ENCODE peak calls at places on chromosomes 11 and 22, in four cellular contexts. One of them, this sample, is unnamed.

GRCh38 chr11:47177846-47178245 is 1.2 kb upstream of the ARFGAP2 start:
- DNase-seq in non-pigmented ciliary epithelial cell: no peak
- DNase-seq in cerebellar nuclear complex: no peak
- DNase-seq in NCI-H1092: no peak
- DNase-seq in this sample: no peak

GRCh38 chr22:45548991-45549736 is 46.5 kb downstream of the FBLN1 start:
- DNase-seq in non-pigmented ciliary epithelial cell: peak
- DNase-seq in NCI-H1092: no peak
- DNase-seq in cerebellar nuclear complex: no peak
- DNase-seq in this sample: no peak

GRCh38 chr11:34490304-34490703 is 23.3 kb downstream of the ELF5 start:
- DNase-seq in non-pigmented ciliary epithelial cell: no peak
- DNase-seq in NCI-H1092: no peak
- DNase-seq in cerebellar nuclear complex: no peak
- DNase-seq in this sample: no peak

GRCh38 chr11:134995746-134996145 is 583.7 kb upstream of the B3GAT1 start:
- DNase-seq in NCI-H1092: no peak
- DNase-seq in cerebellar nuclear complex: no peak
- DNase-seq in non-pigmented ciliary epithelial cell: no peak
- DNase-seq in this sample: no peak

GRCh38 chr22:17746916-17747315 is 27.4 kb downstream of the BID start:
- DNase-seq in non-pigmented ciliary epithelial cell: no peak
- DNase-seq in cerebellar nuclear complex: no peak
- DNase-seq in NCI-H1092: no peak
- DNase-seq in this sample: no peak

GRCh38 chr22:35330258-35330861 is 30.7 kb downstream of the TOM1 start:
- DNase-seq in NCI-H1092: no peak
- DNase-seq in cerebellar nuclear complex: no peak
- DNase-seq in non-pigmented ciliary epithelial cell: no peak
- DNase-seq in this sample: no peak

GRCh38 chr22:30408388-30409101 is 11.7 kb downstream of the SEC14L2 start:
- DNase-seq in cerebellar nuclear complex: no peak
- DNase-seq in NCI-H1092: no peak
- DNase-seq in non-pigmented ciliary epithelial cell: no peak
- DNase-seq in this sample: no peak

GRCh38 chr22:43262990-43263644 is 76.2 kb upstream of the TTLL12 start:
- DNase-seq in NCI-H1092: no peak
- DNase-seq in non-pigmented ciliary epithelial cell: no peak
- DNase-seq in cerebellar nuclear complex: no peak
- DNase-seq in this sample: no peak

GRCh38 chr22:28674121-28674563 is 5.5 kb downstream of the TTC28 start:
- DNase-seq in NCI-H1092: no peak
- DNase-seq in non-pigmented ciliary epithelial cell: peak
- DNase-seq in cerebellar nuclear complex: no peak
- DNase-seq in this sample: no peak

GRCh38 chr11:112961751-112962747 is 829 bp downstream of the NCAM1 start:
- DNase-seq in cerebellar nuclear complex: no peak
- DNase-seq in non-pigmented ciliary epithelial cell: no peak
- DNase-seq in NCI-H1092: peak
- DNase-seq in this sample: no peak

GRCh38 chr22:43014062-43014875 is 680 bp downstream of the PACSIN2 start:
- DNase-seq in non-pigmented ciliary epithelial cell: no peak
- DNase-seq in NCI-H1092: no peak
- DNase-seq in cerebellar nuclear complex: no peak
- DNase-seq in this sample: no peak

GRCh38 chr11:112526699-112527410 is 266.2 kb upstream of the PLET1 start:
- DNase-seq in non-pigmented ciliary epithelial cell: no peak
- DNase-seq in cerebellar nuclear complex: no peak
- DNase-seq in NCI-H1092: no peak
- DNase-seq in this sample: no peak

GRCh38 chr11:62832346-62833234 is at the start of gene TEX54:
- DNase-seq in non-pigmented ciliary epithelial cell: no peak
- DNase-seq in NCI-H1092: no peak
- DNase-seq in cerebellar nuclear complex: no peak
- DNase-seq in this sample: no peak

GRCh38 chr11:123306531-123306930 is 111.5 kb upstream of the CLMP start:
- DNase-seq in cerebellar nuclear complex: no peak
- DNase-seq in NCI-H1092: no peak
- DNase-seq in non-pigmented ciliary epithelial cell: no peak
- DNase-seq in this sample: no peak

GRCh38 chr11:76408171-76408965 is 27.2 kb downstream of the GVQW3 start:
- DNase-seq in non-pigmented ciliary epithelial cell: no peak
- DNase-seq in cerebellar nuclear complex: no peak
- DNase-seq in NCI-H1092: peak
- DNase-seq in this sample: peak

GRCh38 chr22:29337631-29338284 is 22.3 kb upstream of the RASL10A start:
- DNase-seq in non-pigmented ciliary epithelial cell: no peak
- DNase-seq in NCI-H1092: no peak
- DNase-seq in cerebellar nuclear complex: no peak
- DNase-seq in this sample: no peak

GRCh38 chr11:26649884-26650283 is 72.0 kb downstream of the SLC5A12 start:
- DNase-seq in NCI-H1092: peak
- DNase-seq in non-pigmented ciliary epithelial cell: peak
- DNase-seq in cerebellar nuclear complex: no peak
- DNase-seq in this sample: peak

GRCh38 chr22:37999640-38000272 is 15.4 kb upstream of the SOX10 start:
- DNase-seq in cerebellar nuclear complex: peak
- DNase-seq in NCI-H1092: no peak
- DNase-seq in non-pigmented ciliary epithelial cell: peak
- DNase-seq in this sample: no peak

GRCh38 chr11:100353083-100353482 is 334.0 kb upstream of the ARHGAP42 start:
- DNase-seq in cerebellar nuclear complex: no peak
- DNase-seq in non-pigmented ciliary epithelial cell: no peak
- DNase-seq in NCI-H1092: no peak
- DNase-seq in this sample: no peak

GRCh38 chr11:68412593-68413475 is 47.7 kb upstream of the PPP6R3 start:
- DNase-seq in NCI-H1092: no peak
- DNase-seq in cerebellar nuclear complex: no peak
- DNase-seq in non-pigmented ciliary epithelial cell: peak
- DNase-seq in this sample: no peak

GRCh38 chr22:30609260-30610185 is 2.5 kb downstream of the TCN2 start:
- DNase-seq in non-pigmented ciliary epithelial cell: no peak
- DNase-seq in NCI-H1092: no peak
- DNase-seq in cerebellar nuclear complex: no peak
- DNase-seq in this sample: no peak

GRCh38 chr11:33633251-33634003 is 67.2 kb downstream of the C11orf91 start:
- DNase-seq in NCI-H1092: no peak
- DNase-seq in cerebellar nuclear complex: no peak
- DNase-seq in non-pigmented ciliary epithelial cell: peak
- DNase-seq in this sample: peak

GRCh38 chr11:64930346-64930745 is 5.3 kb downstream of the GPHA2 start:
- DNase-seq in non-pigmented ciliary epithelial cell: no peak
- DNase-seq in NCI-H1092: no peak
- DNase-seq in cerebellar nuclear complex: no peak
- DNase-seq in this sample: no peak

GRCh38 chr11:1873048-1873812 is 18.5 kb downstream of the PRR33 start:
- DNase-seq in non-pigmented ciliary epithelial cell: no peak
- DNase-seq in NCI-H1092: no peak
- DNase-seq in cerebellar nuclear complex: no peak
- DNase-seq in this sample: no peak

GRCh38 chr22:47460870-47461269 is 698.4 kb downstream of the TBC1D22A start:
- DNase-seq in cerebellar nuclear complex: no peak
- DNase-seq in NCI-H1092: no peak
- DNase-seq in non-pigmented ciliary epithelial cell: no peak
- DNase-seq in this sample: no peak

GRCh38 chr11:62954478-62954877 is 30.3 kb downstream of the SLC22A6 start:
- DNase-seq in cerebellar nuclear complex: no peak
- DNase-seq in non-pigmented ciliary epithelial cell: no peak
- DNase-seq in NCI-H1092: no peak
- DNase-seq in this sample: no peak

GRCh38 chr11:8180469-8180868 is 11.6 kb upstream of the RIC3 start:
- DNase-seq in cerebellar nuclear complex: no peak
- DNase-seq in non-pigmented ciliary epithelial cell: no peak
- DNase-seq in NCI-H1092: no peak
- DNase-seq in this sample: no peak

GRCh38 chr11:117468888-117469287 is 141.2 kb downstream of the CEP164 start:
- DNase-seq in NCI-H1092: no peak
- DNase-seq in cerebellar nuclear complex: no peak
- DNase-seq in non-pigmented ciliary epithelial cell: no peak
- DNase-seq in this sample: no peak

GRCh38 chr11:67433536-67434394 is 3.7 kb downstream of the PTPRCAP start:
- DNase-seq in cerebellar nuclear complex: no peak
- DNase-seq in non-pigmented ciliary epithelial cell: no peak
- DNase-seq in NCI-H1092: no peak
- DNase-seq in this sample: no peak

GRCh38 chr22:48636746-48637145 is 1190.9 kb downstream of the BRD1 start:
- DNase-seq in NCI-H1092: no peak
- DNase-seq in cerebellar nuclear complex: no peak
- DNase-seq in non-pigmented ciliary epithelial cell: no peak
- DNase-seq in this sample: no peak

GRCh38 chr11:9821008-9821752 is 157.3 kb downstream of the SWAP70 start:
- DNase-seq in NCI-H1092: no peak
- DNase-seq in cerebellar nuclear complex: no peak
- DNase-seq in non-pigmented ciliary epithelial cell: no peak
- DNase-seq in this sample: no peak

GRCh38 chr11:112280268-112281126 is 19.8 kb upstream of the PLET1 start:
- DNase-seq in non-pigmented ciliary epithelial cell: peak
- DNase-seq in cerebellar nuclear complex: peak
- DNase-seq in NCI-H1092: peak
- DNase-seq in this sample: no peak

GRCh38 chr11:8721740-8722139 is 39.1 kb downstream of the RPL27A start:
- DNase-seq in NCI-H1092: no peak
- DNase-seq in cerebellar nuclear complex: no peak
- DNase-seq in non-pigmented ciliary epithelial cell: no peak
- DNase-seq in this sample: no peak

GRCh38 chr11:60367009-60367408 is 11.3 kb upstream of the MS4A7 start:
- DNase-seq in non-pigmented ciliary epithelial cell: no peak
- DNase-seq in cerebellar nuclear complex: no peak
- DNase-seq in NCI-H1092: no peak
- DNase-seq in this sample: no peak

GRCh38 chr11:47143322-47143721 is 33.4 kb downstream of the ARFGAP2 start:
- DNase-seq in non-pigmented ciliary epithelial cell: peak
- DNase-seq in cerebellar nuclear complex: no peak
- DNase-seq in NCI-H1092: no peak
- DNase-seq in this sample: no peak

GRCh38 chr22:34960005-34960404 is 106.0 kb upstream of the ISX start:
- DNase-seq in NCI-H1092: no peak
- DNase-seq in non-pigmented ciliary epithelial cell: no peak
- DNase-seq in cerebellar nuclear complex: no peak
- DNase-seq in this sample: no peak

GRCh38 chr11:1943576-1943975 is 3.6 kb upstream of the MRPL23 start:
- DNase-seq in NCI-H1092: no peak
- DNase-seq in non-pigmented ciliary epithelial cell: no peak
- DNase-seq in cerebellar nuclear complex: no peak
- DNase-seq in this sample: no peak

GRCh38 chr11:109853156-109853776 is 239.9 kb upstream of the ZC3H12C start:
- DNase-seq in NCI-H1092: peak
- DNase-seq in cerebellar nuclear complex: no peak
- DNase-seq in non-pigmented ciliary epithelial cell: peak
- DNase-seq in this sample: peak

GRCh38 chr11:112485280-112485679 is 224.6 kb upstream of the PLET1 start:
- DNase-seq in non-pigmented ciliary epithelial cell: no peak
- DNase-seq in NCI-H1092: no peak
- DNase-seq in cerebellar nuclear complex: no peak
- DNase-seq in this sample: no peak

GRCh38 chr11:120343429-120343828 is 7.2 kb downstream of the ARHGEF12 start:
- DNase-seq in NCI-H1092: no peak
- DNase-seq in cerebellar nuclear complex: no peak
- DNase-seq in non-pigmented ciliary epithelial cell: no peak
- DNase-seq in this sample: no peak